ENCODE peak calls at places on chromosomes 12 and 14, in eight cellular contexts. One of them, this sample, is unnamed.
A peak's percentile ranks its signal among the peaks of the same experiment; 100 is the strongest.

GRCh38 chr12:18546399-18546798 is 191.4 kb downstream of the PLCZ1 start:
- DNase-seq in PC-3: peak; percentile 70
- DNase-seq in body of pancreas: no peak
- DNase-seq in foreskin fibroblast: peak; percentile 67
- DNase-seq in psoas muscle: no peak
- DNase-seq in uterus: no peak
- DNase-seq in fibroblast of villous mesenchyme: peak; percentile 70
- DNase-seq in fibroblast of mammary gland: peak; percentile 85
- DNase-seq in this sample: peak; percentile 10

GRCh38 chr12:118682656-118683055 is 298.7 kb upstream of the SRRM4 start:
- DNase-seq in PC-3: no peak
- DNase-seq in fibroblast of villous mesenchyme: no peak
- DNase-seq in uterus: no peak
- DNase-seq in foreskin fibroblast: no peak
- DNase-seq in psoas muscle: no peak
- DNase-seq in body of pancreas: no peak
- DNase-seq in fibroblast of mammary gland: no peak
- DNase-seq in this sample: no peak

GRCh38 chr14:74257988-74258704 is 18.9 kb downstream of the VSX2 start:
- DNase-seq in foreskin fibroblast: no peak
- DNase-seq in PC-3: no peak
- DNase-seq in fibroblast of mammary gland: no peak
- DNase-seq in fibroblast of villous mesenchyme: no peak
- DNase-seq in uterus: no peak
- DNase-seq in body of pancreas: no peak
- DNase-seq in psoas muscle: peak; percentile 26
- DNase-seq in this sample: no peak

GRCh38 chr14:63155511-63156189 is 48.6 kb upstream of the RHOJ start:
- DNase-seq in fibroblast of villous mesenchyme: peak; percentile 2
- DNase-seq in body of pancreas: no peak
- DNase-seq in fibroblast of mammary gland: no peak
- DNase-seq in PC-3: no peak
- DNase-seq in foreskin fibroblast: no peak
- DNase-seq in psoas muscle: no peak
- DNase-seq in uterus: no peak
- DNase-seq in this sample: peak; percentile 33

GRCh38 chr12:132352896-132353800 is 23.8 kb upstream of the GALNT9 start:
- DNase-seq in fibroblast of villous mesenchyme: no peak
- DNase-seq in fibroblast of mammary gland: no peak
- DNase-seq in psoas muscle: peak; percentile 7
- DNase-seq in uterus: no peak
- DNase-seq in foreskin fibroblast: no peak
- DNase-seq in PC-3: no peak
- DNase-seq in body of pancreas: no peak
- DNase-seq in this sample: no peak

GRCh38 chr12:48973531-48973930 is 2.0 kb upstream of the WNT10B start:
- DNase-seq in fibroblast of villous mesenchyme: peak; percentile 39
- DNase-seq in PC-3: no peak
- DNase-seq in foreskin fibroblast: no peak
- DNase-seq in psoas muscle: peak; percentile 80
- DNase-seq in fibroblast of mammary gland: peak; percentile 32
- DNase-seq in uterus: no peak
- DNase-seq in body of pancreas: no peak
- DNase-seq in this sample: no peak

GRCh38 chr14:60721331-60722162 is 2.6 kb downstream of the SIX4 start:
- DNase-seq in fibroblast of mammary gland: peak; percentile 68
- DNase-seq in psoas muscle: peak; percentile 67
- DNase-seq in body of pancreas: peak; percentile 62
- DNase-seq in foreskin fibroblast: peak; percentile 77
- DNase-seq in uterus: peak; percentile 42
- DNase-seq in fibroblast of villous mesenchyme: peak; percentile 55
- DNase-seq in PC-3: peak; percentile 85
- DNase-seq in this sample: peak; percentile 79

GRCh38 chr12:64737539-64737938 is 21.7 kb downstream of the GNS start:
- DNase-seq in body of pancreas: no peak
- DNase-seq in foreskin fibroblast: no peak
- DNase-seq in fibroblast of villous mesenchyme: no peak
- DNase-seq in uterus: no peak
- DNase-seq in PC-3: no peak
- DNase-seq in fibroblast of mammary gland: no peak
- DNase-seq in psoas muscle: no peak
- DNase-seq in this sample: no peak

GRCh38 chr14:27243360-27243759 is 645.5 kb upstream of the NOVA1 start:
- DNase-seq in foreskin fibroblast: no peak
- DNase-seq in psoas muscle: no peak
- DNase-seq in fibroblast of villous mesenchyme: no peak
- DNase-seq in fibroblast of mammary gland: peak; percentile 45
- DNase-seq in uterus: no peak
- DNase-seq in PC-3: peak; percentile 60
- DNase-seq in body of pancreas: no peak
- DNase-seq in this sample: no peak

GRCh38 chr12:56947633-56948535 is 9.5 kb downstream of the RDH16 start:
- DNase-seq in body of pancreas: no peak
- DNase-seq in uterus: no peak
- DNase-seq in psoas muscle: no peak
- DNase-seq in foreskin fibroblast: no peak
- DNase-seq in fibroblast of mammary gland: peak; percentile 7
- DNase-seq in fibroblast of villous mesenchyme: peak; percentile 63
- DNase-seq in PC-3: peak; percentile 57
- DNase-seq in this sample: no peak

GRCh38 chr14:63650336-63650952 is 8.8 kb upstream of the WDR89 start:
- DNase-seq in fibroblast of villous mesenchyme: peak; percentile 65
- DNase-seq in foreskin fibroblast: no peak
- DNase-seq in body of pancreas: peak; percentile 68
- DNase-seq in uterus: no peak
- DNase-seq in psoas muscle: no peak
- DNase-seq in PC-3: no peak
- DNase-seq in fibroblast of mammary gland: no peak
- DNase-seq in this sample: no peak

GRCh38 chr12:56914724-56915123 is 19.5 kb downstream of the SDR9C7 start:
- DNase-seq in body of pancreas: no peak
- DNase-seq in fibroblast of mammary gland: no peak
- DNase-seq in uterus: no peak
- DNase-seq in foreskin fibroblast: no peak
- DNase-seq in PC-3: no peak
- DNase-seq in fibroblast of villous mesenchyme: no peak
- DNase-seq in psoas muscle: no peak
- DNase-seq in this sample: no peak

GRCh38 chr12:52924764-52925716 is 20.2 kb upstream of the KRT8 start:
- DNase-seq in foreskin fibroblast: no peak
- DNase-seq in PC-3: peak; percentile 89
- DNase-seq in uterus: peak; percentile 24
- DNase-seq in body of pancreas: peak; percentile 53
- DNase-seq in fibroblast of mammary gland: peak; percentile 54
- DNase-seq in fibroblast of villous mesenchyme: peak; percentile 95
- DNase-seq in psoas muscle: no peak
- DNase-seq in this sample: peak; percentile 81

GRCh38 chr12:2212971-2213869 is 160.4 kb downstream of the CACNA1C start:
- DNase-seq in fibroblast of villous mesenchyme: peak; percentile 64
- DNase-seq in body of pancreas: peak; percentile 40
- DNase-seq in psoas muscle: no peak
- DNase-seq in uterus: peak; percentile 59
- DNase-seq in foreskin fibroblast: peak; percentile 7
- DNase-seq in PC-3: no peak
- DNase-seq in fibroblast of mammary gland: no peak
- DNase-seq in this sample: peak; percentile 8

GRCh38 chr14:37591941-37592287 is 3.1 kb downstream of the FOXA1 start:
- DNase-seq in PC-3: peak; percentile 73
- DNase-seq in psoas muscle: no peak
- DNase-seq in fibroblast of villous mesenchyme: no peak
- DNase-seq in uterus: no peak
- DNase-seq in body of pancreas: no peak
- DNase-seq in foreskin fibroblast: no peak
- DNase-seq in fibroblast of mammary gland: no peak
- DNase-seq in this sample: no peak
- TF ChIP-seq CTCF in PC-3: peak; percentile 21
- TF ChIP-seq CTCF in psoas muscle: no peak
- TF ChIP-seq CTCF in fibroblast of villous mesenchyme: no peak
- TF ChIP-seq CTCF in uterus: no peak
- TF ChIP-seq CTCF in body of pancreas: no peak
- TF ChIP-seq CTCF in foreskin fibroblast: no peak
- TF ChIP-seq CTCF in fibroblast of mammary gland: no peak
- TF ChIP-seq CTCF in this sample: no peak

GRCh38 chr14:35406090-35406489 is 1.5 kb upstream of the NFKBIA start:
- DNase-seq in psoas muscle: no peak
- DNase-seq in fibroblast of mammary gland: no peak
- DNase-seq in uterus: no peak
- DNase-seq in foreskin fibroblast: no peak
- DNase-seq in body of pancreas: no peak
- DNase-seq in fibroblast of villous mesenchyme: no peak
- DNase-seq in PC-3: no peak
- DNase-seq in this sample: no peak
- H3K4me3 ChIP-seq in psoas muscle: peak overlapping the region; percentile 98
- H3K4me3 ChIP-seq in fibroblast of mammary gland: no peak overlapping the region
- H3K4me3 ChIP-seq in uterus: peak overlapping the region; percentile 99
- H3K4me3 ChIP-seq in foreskin fibroblast: no peak overlapping the region
- H3K4me3 ChIP-seq in body of pancreas: no peak overlapping the region
- H3K4me3 ChIP-seq in fibroblast of villous mesenchyme: no peak overlapping the region
- H3K4me3 ChIP-seq in PC-3: no peak overlapping the region
- H3K4me3 ChIP-seq in this sample: no peak overlapping the region

DNA sequence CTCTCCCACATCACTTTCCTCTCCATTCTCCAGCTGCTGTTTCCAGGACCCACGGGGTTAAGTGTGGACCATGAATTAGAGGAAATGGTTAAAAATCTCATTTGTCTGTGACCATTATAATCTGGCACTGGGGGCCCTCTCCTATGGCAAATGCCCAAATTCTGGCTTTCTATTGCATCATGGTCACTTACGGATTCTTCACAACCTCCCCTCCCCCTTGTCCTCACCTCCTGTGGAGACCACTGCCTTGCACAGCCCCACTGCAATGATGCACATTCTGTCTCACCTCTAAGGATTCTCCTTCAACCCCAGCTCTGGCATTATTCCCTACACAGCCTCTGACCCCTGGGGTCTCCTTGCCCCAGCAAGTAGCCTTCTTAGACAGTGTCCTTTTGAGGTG is 18.9 kb downstream of the BCAT1 start:
- DNase-seq in psoas muscle: no peak
- DNase-seq in PC-3: no peak
- DNase-seq in fibroblast of villous mesenchyme: no peak
- DNase-seq in fibroblast of mammary gland: no peak
- DNase-seq in uterus: no peak
- DNase-seq in foreskin fibroblast: no peak
- DNase-seq in body of pancreas: no peak
- DNase-seq in this sample: no peak
- TF ChIP-seq CTCF in psoas muscle: no peak
- TF ChIP-seq CTCF in PC-3: no peak
- TF ChIP-seq CTCF in fibroblast of villous mesenchyme: no peak
- TF ChIP-seq CTCF in fibroblast of mammary gland: no peak
- TF ChIP-seq CTCF in uterus: no peak
- TF ChIP-seq CTCF in foreskin fibroblast: no peak
- TF ChIP-seq CTCF in body of pancreas: no peak
- TF ChIP-seq CTCF in this sample: no peak

GRCh38 chr12:58252914-58253313 is 311.5 kb downstream of the ATP23 start:
- DNase-seq in fibroblast of villous mesenchyme: no peak
- DNase-seq in fibroblast of mammary gland: no peak
- DNase-seq in uterus: no peak
- DNase-seq in PC-3: peak; percentile 21
- DNase-seq in body of pancreas: no peak
- DNase-seq in foreskin fibroblast: no peak
- DNase-seq in psoas muscle: no peak
- DNase-seq in this sample: no peak

GRCh38 chr12:58248599-58248998 is 307.2 kb downstream of the ATP23 start:
- DNase-seq in uterus: no peak
- DNase-seq in fibroblast of mammary gland: no peak
- DNase-seq in psoas muscle: no peak
- DNase-seq in foreskin fibroblast: no peak
- DNase-seq in fibroblast of villous mesenchyme: no peak
- DNase-seq in body of pancreas: no peak
- DNase-seq in PC-3: no peak
- DNase-seq in this sample: no peak

GRCh38 chr12:58253663-58254062 is 312.3 kb downstream of the ATP23 start:
- DNase-seq in foreskin fibroblast: peak; percentile 22
- DNase-seq in uterus: no peak
- DNase-seq in fibroblast of villous mesenchyme: no peak
- DNase-seq in body of pancreas: no peak
- DNase-seq in PC-3: peak; percentile 56
- DNase-seq in psoas muscle: no peak
- DNase-seq in fibroblast of mammary gland: no peak
- DNase-seq in this sample: no peak

GRCh38 chr12:58249610-58250009 is 308.2 kb downstream of the ATP23 start:
- DNase-seq in uterus: no peak
- DNase-seq in foreskin fibroblast: no peak
- DNase-seq in fibroblast of villous mesenchyme: peak; percentile 14
- DNase-seq in fibroblast of mammary gland: peak; percentile 25
- DNase-seq in PC-3: no peak
- DNase-seq in psoas muscle: no peak
- DNase-seq in body of pancreas: no peak
- DNase-seq in this sample: no peak

DNA sequence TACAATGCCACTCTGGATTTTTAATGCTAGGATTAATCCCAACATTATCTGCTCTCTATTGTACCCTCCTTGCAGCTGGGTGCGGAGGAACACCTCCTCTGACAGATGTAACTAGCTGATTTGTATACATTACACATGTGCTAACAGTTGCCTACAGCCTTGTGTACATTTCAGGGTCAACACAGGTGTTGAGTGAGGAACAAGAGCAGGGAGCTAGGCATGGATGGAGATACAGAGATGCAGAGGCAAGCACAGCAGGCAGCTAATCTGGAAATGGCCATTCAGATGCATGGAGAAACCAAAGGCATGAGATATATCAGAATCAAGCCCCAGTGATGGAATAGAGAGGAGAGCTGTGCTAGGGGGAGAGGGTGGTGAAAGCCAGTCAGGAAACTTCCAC is 313.1 kb downstream of the ATP23 start:
- DNase-seq in fibroblast of mammary gland: no peak
- DNase-seq in uterus: no peak
- DNase-seq in foreskin fibroblast: no peak
- DNase-seq in PC-3: no peak
- DNase-seq in body of pancreas: no peak
- DNase-seq in psoas muscle: no peak
- DNase-seq in fibroblast of villous mesenchyme: no peak
- DNase-seq in this sample: no peak
- H3K4me3 ChIP-seq in fibroblast of mammary gland: no peak overlapping the region
- H3K4me3 ChIP-seq in uterus: no peak overlapping the region
- H3K4me3 ChIP-seq in foreskin fibroblast: no peak overlapping the region
- H3K4me3 ChIP-seq in PC-3: no peak overlapping the region
- H3K4me3 ChIP-seq in body of pancreas: no peak overlapping the region
- H3K4me3 ChIP-seq in psoas muscle: no peak overlapping the region
- H3K4me3 ChIP-seq in fibroblast of villous mesenchyme: no peak overlapping the region
- H3K4me3 ChIP-seq in this sample: no peak overlapping the region

DNA sequence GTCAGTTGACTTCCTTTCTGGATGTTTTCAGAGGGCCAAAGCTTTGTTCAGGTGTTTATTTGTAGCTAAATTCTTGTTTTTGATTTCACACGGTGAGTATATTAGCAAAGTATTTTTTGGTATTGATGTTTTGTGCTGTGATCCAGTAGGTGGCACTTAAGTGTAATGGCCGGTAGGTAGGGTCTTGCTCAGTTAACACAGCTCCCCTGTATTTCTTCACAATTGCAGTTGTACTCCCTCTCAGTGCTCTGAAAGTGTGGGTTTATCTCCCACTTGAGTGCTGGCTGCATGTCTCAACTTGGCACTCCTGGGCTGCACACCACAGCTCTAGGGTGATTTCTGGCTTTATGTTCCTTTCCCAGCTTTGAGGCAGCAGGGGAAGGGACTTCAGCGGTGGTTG is 339.5 kb downstream of the AEBP2 start:
- DNase-seq in fibroblast of mammary gland: no peak
- DNase-seq in PC-3: no peak
- DNase-seq in fibroblast of villous mesenchyme: no peak
- DNase-seq in body of pancreas: no peak
- DNase-seq in psoas muscle: no peak
- DNase-seq in foreskin fibroblast: no peak
- DNase-seq in uterus: no peak
- DNase-seq in this sample: no peak
- TF ChIP-seq CTCF in fibroblast of mammary gland: peak; percentile 1
- TF ChIP-seq CTCF in PC-3: peak; percentile 8
- TF ChIP-seq CTCF in fibroblast of villous mesenchyme: no peak
- TF ChIP-seq CTCF in body of pancreas: no peak
- TF ChIP-seq CTCF in psoas muscle: no peak
- TF ChIP-seq CTCF in foreskin fibroblast: no peak
- TF ChIP-seq CTCF in uterus: no peak
- TF ChIP-seq CTCF in this sample: no peak

This sample was measured in astrocyte of the spinal cord.